ENCODE peak calls at places on chromosomes 1 and 21, in ten cellular contexts. One of them, this sample, is unnamed.

GRCh38 chr1:40264354-40264781 is 6.3 kb downstream of the ZMPSTE24 start:
- DNase-seq in adrenal gland: no peak
- DNase-seq in coronary artery: no peak
- DNase-seq in psoas muscle: no peak
- DNase-seq in left lung: no peak
- DNase-seq in Caco-2: no peak
- DNase-seq in IMR-90: peak; percentile 24
- DNase-seq in effector memory CD4-positive, alpha-beta T cell: no peak
- DNase-seq in CD8-positive, alpha-beta T cell: no peak
- DNase-seq in fibroblast of lung: peak; percentile 48
- DNase-seq in this sample: no peak

GRCh38 chr21:25733859-25734653 is 648 bp downstream of the ATP5PF start:
- DNase-seq in adrenal gland: peak; percentile 23
- DNase-seq in coronary artery: no peak
- DNase-seq in psoas muscle: no peak
- DNase-seq in left lung: no peak
- DNase-seq in Caco-2: peak; percentile 17
- DNase-seq in IMR-90: peak; percentile 35
- DNase-seq in effector memory CD4-positive, alpha-beta T cell: no peak
- DNase-seq in CD8-positive, alpha-beta T cell: peak; percentile 23
- DNase-seq in fibroblast of lung: peak; percentile 48
- DNase-seq in this sample: no peak

GRCh38 chr1:214234635-214235025 is 46.3 kb upstream of the SMYD2 start:
- DNase-seq in adrenal gland: no peak
- DNase-seq in coronary artery: no peak
- DNase-seq in psoas muscle: no peak
- DNase-seq in left lung: no peak
- DNase-seq in Caco-2: no peak
- DNase-seq in IMR-90: peak; percentile 25
- DNase-seq in effector memory CD4-positive, alpha-beta T cell: no peak
- DNase-seq in CD8-positive, alpha-beta T cell: no peak
- DNase-seq in fibroblast of lung: no peak
- DNase-seq in this sample: peak; percentile 42

GRCh38 chr21:14767192-14767852 is 221.2 kb upstream of the SAMSN1 start:
- DNase-seq in adrenal gland: no peak
- DNase-seq in coronary artery: no peak
- DNase-seq in psoas muscle: no peak
- DNase-seq in left lung: no peak
- DNase-seq in Caco-2: no peak
- DNase-seq in IMR-90: no peak
- DNase-seq in effector memory CD4-positive, alpha-beta T cell: no peak
- DNase-seq in CD8-positive, alpha-beta T cell: no peak
- DNase-seq in fibroblast of lung: no peak
- DNase-seq in this sample: no peak

GRCh38 chr1:5981009-5981380 is 11.2 kb downstream of the NPHP4 start:
- DNase-seq in adrenal gland: no peak
- DNase-seq in coronary artery: no peak
- DNase-seq in psoas muscle: no peak
- DNase-seq in left lung: no peak
- DNase-seq in Caco-2: no peak
- DNase-seq in IMR-90: no peak
- DNase-seq in effector memory CD4-positive, alpha-beta T cell: no peak
- DNase-seq in CD8-positive, alpha-beta T cell: no peak
- DNase-seq in fibroblast of lung: no peak
- DNase-seq in this sample: no peak

GRCh38 chr1:95352767-95353166 is 118.8 kb downstream of the RWDD3 start:
- DNase-seq in adrenal gland: no peak
- DNase-seq in coronary artery: no peak
- DNase-seq in psoas muscle: no peak
- DNase-seq in left lung: no peak
- DNase-seq in Caco-2: no peak
- DNase-seq in IMR-90: no peak
- DNase-seq in effector memory CD4-positive, alpha-beta T cell: no peak
- DNase-seq in CD8-positive, alpha-beta T cell: no peak
- DNase-seq in fibroblast of lung: no peak
- DNase-seq in this sample: no peak

GRCh38 chr1:183881387-183882084 is 76.6 kb downstream of the RGL1 start:
- DNase-seq in adrenal gland: peak; percentile 47
- DNase-seq in coronary artery: no peak
- DNase-seq in psoas muscle: peak; percentile 30
- DNase-seq in left lung: peak; percentile 75
- DNase-seq in Caco-2: peak; percentile 73
- DNase-seq in IMR-90: peak; percentile 86
- DNase-seq in effector memory CD4-positive, alpha-beta T cell: no peak
- DNase-seq in CD8-positive, alpha-beta T cell: no peak
- DNase-seq in fibroblast of lung: peak; percentile 90
- DNase-seq in this sample: no peak

GRCh38 chr1:10639301-10640078 is 157.0 kb downstream of the CASZ1 start:
- DNase-seq in adrenal gland: no peak
- DNase-seq in coronary artery: no peak
- DNase-seq in psoas muscle: no peak
- DNase-seq in left lung: no peak
- DNase-seq in Caco-2: no peak
- DNase-seq in IMR-90: no peak
- DNase-seq in effector memory CD4-positive, alpha-beta T cell: no peak
- DNase-seq in CD8-positive, alpha-beta T cell: no peak
- DNase-seq in fibroblast of lung: peak; percentile 16
- DNase-seq in this sample: no peak

GRCh38 chr1:219660666-219661463 is 48.0 kb upstream of the ZC3H11B start:
- DNase-seq in adrenal gland: peak; percentile 86
- DNase-seq in coronary artery: peak; percentile 81
- DNase-seq in psoas muscle: peak; percentile 88
- DNase-seq in left lung: peak; percentile 86
- DNase-seq in Caco-2: peak; percentile 67
- DNase-seq in IMR-90: peak; percentile 88
- DNase-seq in effector memory CD4-positive, alpha-beta T cell: no peak
- DNase-seq in CD8-positive, alpha-beta T cell: no peak
- DNase-seq in fibroblast of lung: peak; percentile 88
- DNase-seq in this sample: peak; percentile 86

GRCh38 chr1:27940297-27940696 is 5.5 kb downstream of the SMPDL3B start:
- DNase-seq in adrenal gland: peak; percentile 48
- DNase-seq in coronary artery: no peak
- DNase-seq in psoas muscle: no peak
- DNase-seq in left lung: peak; percentile 61
- DNase-seq in Caco-2: peak; percentile 37
- DNase-seq in IMR-90: no peak
- DNase-seq in effector memory CD4-positive, alpha-beta T cell: peak; percentile 29
- DNase-seq in CD8-positive, alpha-beta T cell: peak; percentile 80
- DNase-seq in fibroblast of lung: peak; percentile 10
- DNase-seq in this sample: no peak

DNA sequence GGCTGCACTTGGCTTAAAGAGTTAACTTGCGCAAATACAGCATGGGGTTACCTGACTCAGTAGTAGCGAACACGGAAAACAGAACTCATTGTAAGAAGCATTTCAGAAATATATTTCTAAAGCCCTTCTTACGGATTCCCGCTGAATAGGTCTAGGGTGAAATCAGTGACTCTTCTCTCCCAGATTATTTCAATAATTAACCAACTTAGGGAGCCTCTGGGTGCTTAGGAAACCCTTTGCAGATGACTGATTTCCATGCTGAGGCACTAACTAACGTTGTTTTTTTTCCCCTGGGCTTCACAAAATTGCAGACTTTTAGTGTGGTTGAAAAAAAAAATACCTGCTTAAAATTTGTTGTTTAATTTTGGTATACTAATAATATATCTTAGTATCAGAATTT is 40.3 kb downstream of the BTG3 start:
- DNase-seq in adrenal gland: no peak
- DNase-seq in coronary artery: no peak
- DNase-seq in psoas muscle: no peak
- DNase-seq in left lung: no peak
- DNase-seq in Caco-2: no peak
- DNase-seq in IMR-90: no peak
- DNase-seq in effector memory CD4-positive, alpha-beta T cell: no peak
- DNase-seq in CD8-positive, alpha-beta T cell: no peak
- DNase-seq in fibroblast of lung: no peak
- DNase-seq in this sample: no peak
- H3K4me3 ChIP-seq in adrenal gland: no peak overlapping the region
- H3K4me3 ChIP-seq in coronary artery: no peak overlapping the region
- H3K4me3 ChIP-seq in psoas muscle: no peak overlapping the region
- H3K4me3 ChIP-seq in left lung: no peak overlapping the region
- H3K4me3 ChIP-seq in Caco-2: no peak overlapping the region
- H3K4me3 ChIP-seq in IMR-90: no peak overlapping the region
- H3K4me3 ChIP-seq in effector memory CD4-positive, alpha-beta T cell: no peak overlapping the region
- H3K4me3 ChIP-seq in CD8-positive, alpha-beta T cell: no peak overlapping the region
- H3K4me3 ChIP-seq in fibroblast of lung: no peak overlapping the region
- H3K4me3 ChIP-seq in this sample: no peak overlapping the region

DNA sequence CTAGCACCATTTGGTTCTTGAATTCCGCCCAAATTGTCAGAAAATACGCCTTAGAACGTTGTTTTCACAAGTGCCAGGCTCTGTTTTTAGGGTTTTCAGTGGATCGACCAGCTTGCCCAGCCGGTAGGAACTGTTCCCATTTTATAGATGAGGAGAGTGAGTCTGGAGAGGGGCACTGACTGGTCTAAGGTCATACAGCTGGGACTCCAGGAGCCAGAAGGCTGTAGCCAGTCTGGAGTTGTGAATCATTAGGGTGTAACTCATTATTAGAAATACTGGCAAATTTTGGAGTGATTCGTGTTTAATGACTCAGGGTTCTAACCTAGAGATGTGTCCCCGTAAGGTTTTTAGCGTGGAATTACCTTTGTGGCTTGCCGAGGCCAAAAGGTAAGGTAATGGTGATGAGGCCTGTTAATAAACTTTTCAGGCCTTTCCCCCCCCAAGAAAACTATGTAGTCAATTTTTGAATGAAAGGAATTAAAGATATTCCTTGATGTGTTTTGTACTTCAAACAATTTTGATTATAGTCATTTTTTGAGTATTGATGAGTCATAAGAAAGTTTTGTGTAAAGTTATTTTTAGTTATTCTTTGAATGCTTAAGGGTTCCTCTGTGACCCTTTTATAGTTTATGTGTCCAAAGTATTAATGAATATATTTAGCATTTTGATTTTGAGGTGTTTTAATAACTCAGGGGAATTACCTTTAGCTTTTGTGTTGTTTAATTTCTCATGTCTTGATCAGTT is 2.1 kb downstream of the DYRK1A start:
- DNase-seq in adrenal gland: no peak
- DNase-seq in coronary artery: no peak
- DNase-seq in psoas muscle: no peak
- DNase-seq in left lung: no peak
- DNase-seq in Caco-2: no peak
- DNase-seq in IMR-90: peak; percentile 48
- DNase-seq in effector memory CD4-positive, alpha-beta T cell: no peak
- DNase-seq in CD8-positive, alpha-beta T cell: no peak
- DNase-seq in fibroblast of lung: peak; percentile 53
- DNase-seq in this sample: no peak
- H3K4me3 ChIP-seq in adrenal gland: peak overlapping the region; percentile 98
- H3K4me3 ChIP-seq in coronary artery: peak overlapping the region; percentile 99
- H3K4me3 ChIP-seq in psoas muscle: peak overlapping the region; percentile 81
- H3K4me3 ChIP-seq in left lung: peak overlapping the region; percentile 79
- H3K4me3 ChIP-seq in Caco-2: peak overlapping the region; percentile 92
- H3K4me3 ChIP-seq in IMR-90: peak overlapping the region; percentile 96
- H3K4me3 ChIP-seq in effector memory CD4-positive, alpha-beta T cell: peak overlapping the region; percentile 95
- H3K4me3 ChIP-seq in CD8-positive, alpha-beta T cell: peak overlapping the region; percentile 86
- H3K4me3 ChIP-seq in fibroblast of lung: peak overlapping the region; percentile 86
- H3K4me3 ChIP-seq in this sample: peak overlapping the region; percentile 76

DNA sequence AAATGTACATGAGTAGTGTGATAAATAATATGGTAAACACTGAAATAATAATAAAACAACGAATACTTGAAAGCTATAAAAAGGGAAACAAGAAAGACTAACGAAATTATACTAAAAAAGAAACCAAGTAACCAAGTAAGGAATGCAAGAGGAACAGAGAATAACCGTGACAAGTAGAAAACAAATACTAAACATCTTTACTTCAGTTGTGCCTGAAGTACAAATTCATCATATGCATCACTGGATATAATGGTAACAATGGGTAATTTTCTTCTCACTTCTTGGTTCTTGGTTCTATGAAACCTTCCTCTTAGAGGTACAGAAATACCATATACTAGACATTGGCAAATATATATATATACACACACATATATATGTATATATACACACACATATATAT is 1093.6 kb upstream of the B3GALT2 start:
- DNase-seq in adrenal gland: no peak
- DNase-seq in coronary artery: no peak
- DNase-seq in psoas muscle: no peak
- DNase-seq in left lung: no peak
- DNase-seq in Caco-2: no peak
- DNase-seq in IMR-90: no peak
- DNase-seq in effector memory CD4-positive, alpha-beta T cell: no peak
- DNase-seq in CD8-positive, alpha-beta T cell: no peak
- DNase-seq in fibroblast of lung: no peak
- DNase-seq in this sample: no peak
- H3K4me3 ChIP-seq in adrenal gland: no peak overlapping the region
- H3K4me3 ChIP-seq in coronary artery: no peak overlapping the region
- H3K4me3 ChIP-seq in psoas muscle: no peak overlapping the region
- H3K4me3 ChIP-seq in left lung: no peak overlapping the region
- H3K4me3 ChIP-seq in Caco-2: no peak overlapping the region
- H3K4me3 ChIP-seq in IMR-90: no peak overlapping the region
- H3K4me3 ChIP-seq in effector memory CD4-positive, alpha-beta T cell: no peak overlapping the region
- H3K4me3 ChIP-seq in CD8-positive, alpha-beta T cell: no peak overlapping the region
- H3K4me3 ChIP-seq in fibroblast of lung: no peak overlapping the region
- H3K4me3 ChIP-seq in this sample: no peak overlapping the region

DNA sequence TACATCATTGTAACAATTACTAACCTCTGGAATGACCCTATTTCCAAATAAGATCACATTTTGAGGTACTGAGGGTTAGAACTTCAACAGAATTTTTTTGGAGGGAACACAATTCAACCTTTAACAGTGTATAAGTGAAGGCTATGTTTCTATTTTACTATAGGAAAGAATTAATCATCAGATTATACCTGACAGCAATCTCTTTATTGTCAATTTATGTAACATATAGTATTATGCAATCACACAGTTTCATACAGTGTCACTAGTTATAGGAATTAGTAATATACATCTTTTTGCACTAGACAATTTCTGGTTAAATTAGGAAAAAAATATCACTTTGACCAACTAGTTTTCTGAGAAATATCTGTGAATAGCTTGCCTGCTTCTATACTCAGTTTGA is 59.1 kb downstream of the MSH4 start:
- DNase-seq in adrenal gland: no peak
- DNase-seq in coronary artery: no peak
- DNase-seq in psoas muscle: no peak
- DNase-seq in left lung: no peak
- DNase-seq in Caco-2: no peak
- DNase-seq in IMR-90: no peak
- DNase-seq in effector memory CD4-positive, alpha-beta T cell: no peak
- DNase-seq in CD8-positive, alpha-beta T cell: no peak
- DNase-seq in fibroblast of lung: no peak
- DNase-seq in this sample: no peak
- H3K4me3 ChIP-seq in adrenal gland: no peak overlapping the region
- H3K4me3 ChIP-seq in coronary artery: no peak overlapping the region
- H3K4me3 ChIP-seq in psoas muscle: no peak overlapping the region
- H3K4me3 ChIP-seq in left lung: no peak overlapping the region
- H3K4me3 ChIP-seq in Caco-2: no peak overlapping the region
- H3K4me3 ChIP-seq in IMR-90: no peak overlapping the region
- H3K4me3 ChIP-seq in effector memory CD4-positive, alpha-beta T cell: no peak overlapping the region
- H3K4me3 ChIP-seq in CD8-positive, alpha-beta T cell: no peak overlapping the region
- H3K4me3 ChIP-seq in fibroblast of lung: no peak overlapping the region
- H3K4me3 ChIP-seq in this sample: no peak overlapping the region